ENCODE peak calls at places on chromosome X, in five cellular contexts. One of them, this sample, is unnamed.

GRCh38 chrX:154712781-154713391 is 38.0 kb downstream of the GAB3 start:
- DNase-seq in nephron progenitor cell: no peak
- DNase-seq in islet precursor cell: no peak
- DNase-seq in CD4-positive, alpha-beta T cell: peak
- DNase-seq in M059J: peak
- DNase-seq in this sample: no peak

GRCh38 chrX:152445926-152446325 is 5.2 kb downstream of the GABRA3 start:
- DNase-seq in nephron progenitor cell: no peak
- DNase-seq in islet precursor cell: no peak
- DNase-seq in CD4-positive, alpha-beta T cell: no peak
- DNase-seq in M059J: peak
- DNase-seq in this sample: peak

GRCh38 chrX:9635805-9636204 is 129.8 kb downstream of the GPR143 start:
- DNase-seq in nephron progenitor cell: no peak
- DNase-seq in islet precursor cell: no peak
- DNase-seq in CD4-positive, alpha-beta T cell: no peak
- DNase-seq in M059J: no peak
- DNase-seq in this sample: no peak

GRCh38 chrX:47846070-47846469 is 9.4 kb downstream of the ZNF81 start:
- DNase-seq in nephron progenitor cell: no peak
- DNase-seq in islet precursor cell: no peak
- DNase-seq in CD4-positive, alpha-beta T cell: no peak
- DNase-seq in M059J: no peak
- DNase-seq in this sample: no peak

GRCh38 chrX:54042609-54043010 is 1.7 kb downstream of the PHF8 start:
- DNase-seq in nephron progenitor cell: peak
- DNase-seq in islet precursor cell: peak
- DNase-seq in CD4-positive, alpha-beta T cell: peak
- DNase-seq in M059J: peak
- DNase-seq in this sample: no peak

GRCh38 chrX:29903365-29903764 is 312.0 kb upstream of the MAGEB2 start:
- DNase-seq in nephron progenitor cell: no peak
- DNase-seq in islet precursor cell: no peak
- DNase-seq in CD4-positive, alpha-beta T cell: no peak
- DNase-seq in M059J: no peak
- DNase-seq in this sample: no peak

GRCh38 chrX:37302569-37302968 is 46.6 kb upstream of the PRRG1 start:
- DNase-seq in nephron progenitor cell: no peak
- DNase-seq in islet precursor cell: no peak
- DNase-seq in CD4-positive, alpha-beta T cell: no peak
- DNase-seq in M059J: peak
- DNase-seq in this sample: no peak

GRCh38 chrX:56798866-56799864 is 70.1 kb downstream of the NBDY start:
- DNase-seq in nephron progenitor cell: peak
- DNase-seq in islet precursor cell: peak
- DNase-seq in CD4-positive, alpha-beta T cell: peak
- DNase-seq in M059J: no peak
- DNase-seq in this sample: no peak

GRCh38 chrX:46713672-46714487 is 45.0 kb downstream of the SLC9A7 start:
- DNase-seq in nephron progenitor cell: no peak
- DNase-seq in islet precursor cell: no peak
- DNase-seq in CD4-positive, alpha-beta T cell: no peak
- DNase-seq in M059J: no peak
- DNase-seq in this sample: no peak

GRCh38 chrX:69298466-69299140 is 133.3 kb upstream of the PJA1 start:
- DNase-seq in nephron progenitor cell: no peak
- DNase-seq in islet precursor cell: no peak
- DNase-seq in CD4-positive, alpha-beta T cell: no peak
- DNase-seq in M059J: peak
- DNase-seq in this sample: no peak

GRCh38 chrX:46647251-46647650 is 73.7 kb downstream of the CHST7 start:
- DNase-seq in nephron progenitor cell: no peak
- DNase-seq in islet precursor cell: peak
- DNase-seq in CD4-positive, alpha-beta T cell: no peak
- DNase-seq in M059J: no peak
- DNase-seq in this sample: no peak

GRCh38 chrX:2967998-2968909 is 38.1 kb upstream of the ARSH start:
- DNase-seq in nephron progenitor cell: peak
- DNase-seq in islet precursor cell: peak
- DNase-seq in CD4-positive, alpha-beta T cell: no peak
- DNase-seq in M059J: peak
- DNase-seq in this sample: no peak

GRCh38 chrX:72273718-72274117 is 3.3 kb downstream of the RPS4X start:
- DNase-seq in nephron progenitor cell: no peak
- DNase-seq in islet precursor cell: no peak
- DNase-seq in CD4-positive, alpha-beta T cell: no peak
- DNase-seq in M059J: peak
- DNase-seq in this sample: no peak

GRCh38 chrX:48971325-48972213 is at the start of gene KCND1:
- DNase-seq in nephron progenitor cell: peak
- DNase-seq in islet precursor cell: peak
- DNase-seq in CD4-positive, alpha-beta T cell: peak
- DNase-seq in M059J: peak
- DNase-seq in this sample: no peak